ENCODE peak calls at places on chromosomes 6 and 20, in six cellular contexts. A is IMR-90, Y is A549, E is HepG2, C is GM12878, F is K562. I is an unnamed sample.
A peak's percentile ranks its signal among the peaks of the same experiment; 100 is the strongest.

GRCh38 chr6:168058691-168059551 is 20.1 kb downstream of the FRMD1 start:
- DNase-seq in Y (no peak), A (no peak), F (peak; percentile 33), C (no peak), E (no peak), I (peak; percentile 62)

GRCh38 chr6:54525731-54526130 is 217.5 kb downstream of the TINAG start:
- DNase-seq in A (peak; percentile 26), Y (no peak), C (no peak), E (no peak), F (no peak), I (no peak)

GRCh38 chr6:142225552-142225951 is 76.3 kb upstream of the ADGRG6 start:
- DNase-seq in Y (no peak), E (no peak), A (no peak), C (no peak), F (no peak), I (no peak)

GRCh38 chr20:5030348-5031205 is 29.3 kb upstream of the SLC23A2 start:
- DNase-seq in A (no peak), E (no peak), C (no peak), F (no peak), Y (no peak), I (no peak)

GRCh38 chr20:4112490-4113420 is 97.4 kb upstream of the RNF24 start:
- DNase-seq in C (peak; percentile 70), Y (no peak), F (no peak), A (peak; percentile 58), E (no peak), I (no peak)

GRCh38 chr6:152226119-152226518 is 411.0 kb downstream of the SYNE1 start:
- DNase-seq in Y (no peak), E (no peak), A (no peak), C (no peak), F (no peak), I (no peak)

GRCh38 chr6:36204068-36204753 is 7.7 kb downstream of the BRPF3 start:
- DNase-seq in A (no peak), F (no peak), Y (no peak), C (peak; percentile 27), E (no peak), I (no peak)

GRCh38 chr20:6588296-6588695 is 179.2 kb upstream of the BMP2 start:
- DNase-seq in C (no peak), F (no peak), Y (no peak), A (peak; percentile 47), E (no peak), I (no peak)

GRCh38 chr6:129497591-129498555 is 212.1 kb downstream of the ARHGAP18 start:
- DNase-seq in E (no peak), A (peak; percentile 14), Y (no peak), C (no peak), F (peak; percentile 9), I (no peak)

GRCh38 chr6:132354517-132355167 is 46.6 kb downstream of the MOXD1 start:
- DNase-seq in Y (no peak), F (no peak), C (peak; percentile 63), E (no peak), A (no peak), I (no peak)

GRCh38 chr6:42300701-42301100 is 83.0 kb upstream of the MRPS10 start:
- DNase-seq in E (no peak), A (no peak), Y (no peak), F (no peak), C (no peak), I (no peak)

GRCh38 chr6:168198302-168199180 is 119.5 kb upstream of the FRMD1 start:
- DNase-seq in A (no peak), F (no peak), E (no peak), Y (no peak), C (no peak), I (no peak)

GRCh38 chr6:130223508-130223907 is 757 bp upstream of the SAMD3 start:
- DNase-seq in C (peak; percentile 65), Y (no peak), F (no peak), E (no peak), A (no peak), I (no peak)

GRCh38 chr6:154619183-154619582 is 108.7 kb upstream of the CNKSR3 start:
- DNase-seq in F (no peak), A (no peak), Y (no peak), C (no peak), E (no peak), I (no peak)

GRCh38 chr6:143333081-143333480 is 117.4 kb downstream of the ADAT2 start:
- DNase-seq in C (no peak), A (no peak), Y (no peak), E (no peak), F (no peak), I (no peak)

GRCh38 chr6:15621203-15622044 is 41.4 kb downstream of the DTNBP1 start:
- DNase-seq in Y (no peak), A (peak; percentile 30), C (peak; percentile 62), F (peak; percentile 81), E (no peak), I (no peak)

DNA sequence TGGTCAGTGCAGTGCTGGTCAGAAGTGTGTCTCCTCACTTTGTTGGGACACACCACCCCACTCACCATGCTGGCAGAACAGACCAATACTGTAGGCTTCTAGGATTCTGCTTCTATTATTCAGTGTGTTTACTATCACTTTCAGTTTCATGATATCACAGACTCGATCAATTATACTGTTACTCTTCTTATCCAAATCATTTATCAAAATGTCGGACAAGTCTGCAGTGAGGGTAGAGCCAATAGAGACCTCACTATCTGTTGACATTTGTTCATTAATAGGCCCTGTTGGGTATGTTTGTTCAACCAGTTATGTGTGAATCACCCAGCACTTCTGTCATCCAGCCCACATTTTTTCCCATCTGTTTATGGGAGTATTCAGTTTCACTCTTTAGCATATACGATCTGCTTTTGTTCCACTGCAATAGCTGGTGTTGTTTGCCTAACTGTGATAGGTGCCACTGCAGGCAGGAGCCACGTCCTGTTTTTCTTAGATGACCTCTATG is 140.1 kb downstream of the NRN1 start:
- DNase-seq in A (peak; percentile 41), F (no peak), Y (no peak), C (no peak), E (peak; percentile 55), I (no peak)
- TF ChIP-seq BHLHE40 in A (no peak), F (no peak), Y (no peak), C (no peak), E (no peak), I (no peak)

GRCh38 chr20:61424011-61424627 is 172.1 kb downstream of the CDH4 start:
- DNase-seq in C (no peak), F (no peak), E (no peak), Y (no peak), A (no peak), I (no peak)

GRCh38 chr20:61420781-61421180 is 168.7 kb downstream of the CDH4 start:
- DNase-seq in C (no peak), F (no peak), Y (no peak), A (no peak), E (no peak), I (no peak)

GRCh38 chr20:61420056-61420455 is 168.0 kb downstream of the CDH4 start:
- DNase-seq in F (no peak), C (no peak), Y (no peak), A (no peak), E (no peak), I (no peak)

GRCh38 chr20:61424628-61425420 is 172.8 kb downstream of the CDH4 start:
- DNase-seq in C (no peak), E (no peak), F (no peak), A (no peak), Y (no peak), I (no peak)

DNA sequence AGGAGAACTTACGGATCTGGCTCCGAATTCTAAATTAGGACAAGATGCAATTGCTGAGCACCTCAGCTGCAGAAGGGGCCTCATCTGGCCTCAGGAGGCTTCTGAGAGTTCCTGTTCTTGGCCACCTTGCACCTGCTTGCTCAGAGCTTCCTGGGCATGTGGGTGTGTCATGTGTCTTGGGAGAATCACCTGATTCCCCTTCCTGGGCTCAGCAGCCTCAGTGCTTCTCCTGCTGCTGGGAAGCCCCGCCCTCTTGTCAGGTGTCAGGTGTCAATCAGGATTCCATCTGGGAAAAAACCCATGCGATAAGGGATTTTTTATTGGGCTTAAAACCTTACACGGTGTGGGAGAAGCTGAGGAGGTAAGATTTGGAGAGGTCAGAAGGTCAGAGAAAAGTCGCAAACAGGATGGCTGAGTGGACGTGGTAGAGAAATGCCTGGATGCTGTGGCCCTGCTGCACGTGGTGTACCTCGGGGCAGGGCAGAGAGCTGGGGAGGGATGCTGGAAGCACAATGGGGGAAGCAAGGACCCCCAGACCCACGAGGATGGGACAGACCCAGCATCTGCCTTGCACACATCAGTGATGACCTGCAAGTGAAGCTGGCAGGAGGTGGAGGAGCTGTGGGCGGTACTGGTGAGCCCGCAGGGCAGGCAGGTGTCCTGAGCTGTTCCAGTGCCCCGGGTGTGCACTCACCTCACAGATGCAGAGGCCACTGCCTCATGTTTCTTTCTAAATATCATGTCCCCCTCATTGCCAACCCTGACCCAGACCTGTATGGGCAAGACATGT is 170.8 kb downstream of the CDH4 start:
- DNase-seq in E (no peak), C (no peak), Y (no peak), A (no peak), F (no peak), I (no peak)
- TF ChIP-seq BHLHE40 in E (no peak), C (no peak), Y (no peak), A (no peak), F (no peak), I (no peak)

GRCh38 chr6:83846291-83846690 is 6.9 kb upstream of the RIPPLY2 start:
- DNase-seq in E (no peak), Y (no peak), A (no peak), F (no peak), C (no peak), I (no peak)
- TF ChIP-seq BHLHE40 in E (no peak), Y (no peak), A (no peak), F (no peak), C (no peak), I (no peak)

GRCh38 chr6:148501178-148501590 is 158.5 kb downstream of the SASH1 start:
- DNase-seq in C (no peak), F (no peak), Y (no peak), A (peak; percentile 80), E (no peak), I (peak; percentile 28)
- TF ChIP-seq BHLHE40 in C (no peak), F (no peak), Y (no peak), A (peak; percentile 53), E (no peak), I (no peak)

DNA sequence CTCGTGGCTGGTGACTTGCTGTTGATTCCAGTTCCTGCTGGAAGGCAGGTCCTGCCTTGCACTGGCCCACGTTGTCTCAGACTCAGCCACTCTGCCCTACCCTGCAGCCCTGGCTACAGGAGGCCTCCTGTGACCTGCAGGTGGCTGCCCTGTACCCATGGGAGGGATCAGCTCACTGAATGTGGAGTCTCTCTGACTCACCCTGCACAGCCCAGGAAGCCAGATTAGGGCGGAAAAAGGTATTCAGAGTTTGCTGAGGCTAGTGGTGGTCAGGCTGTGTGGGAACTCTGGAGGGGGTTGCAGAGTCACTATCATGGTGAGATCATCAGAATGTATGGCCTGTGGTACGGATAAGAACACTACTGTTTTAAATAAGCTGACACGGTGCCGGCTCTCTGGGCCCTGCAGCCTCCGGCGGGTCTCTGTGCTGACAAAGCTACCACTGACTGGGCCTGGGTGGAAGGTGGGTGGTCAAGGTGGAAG is 24.7 kb upstream of the PYGB start:
- DNase-seq in C (no peak), E (peak; percentile 91), F (peak; percentile 74), A (peak; percentile 97), Y (peak; percentile 97), I (peak; percentile 39)
- TF ChIP-seq BHLHE40 in C (no peak), E (no peak), F (no peak), A (peak; percentile 24), Y (no peak), I (no peak)

GRCh38 chr20:63232235-63233060 is 3.3 kb upstream of the BIRC7 start:
- DNase-seq in A (peak; percentile 96), F (no peak), E (no peak), Y (peak; percentile 93), C (no peak), I (no peak)
- TF ChIP-seq BHLHE40 in A (peak; percentile 76), F (no peak), E (no peak), Y (no peak), C (no peak), I (no peak)

I was measured in HEK293T.